ENCODE peak calls at places on chromosome 11, in six cellular contexts. W is NCI-H748 treated with DMSO at 0.1 percent for 48 hours, X is PC-3, Y is fibroblast of gingiva, A is Calu3, G is T-helper 2 cell. H is an unnamed sample.
A peak's percentile ranks its signal among the peaks of the same experiment; 100 is the strongest.

GRCh38 chr11:33620423-33621120 is 80.1 kb downstream of the C11orf91 start:
- DNase-seq in X (peak; percentile 28), Y (peak; percentile 27), G (no peak), A (no peak), W (no peak), H (no peak)

GRCh38 chr11:134596404-134596803 is 184.4 kb upstream of the B3GAT1 start:
- DNase-seq in A (no peak), W (no peak), X (no peak), G (no peak), Y (no peak), H (no peak)

GRCh38 chr11:57667065-57667714 is 724 bp upstream of the ZDHHC5 start:
- DNase-seq in G (peak; percentile 83), A (peak; percentile 94), Y (peak; percentile 100), X (peak; percentile 98), W (peak; percentile 97), H (peak; percentile 96)

GRCh38 chr11:17273668-17274321 is 2.7 kb upstream of the NUCB2 start:
- DNase-seq in A (no peak), Y (no peak), G (no peak), W (no peak), X (no peak), H (no peak)

GRCh38 chr11:8566613-8567210 is 27.3 kb downstream of the STK33 start:
- DNase-seq in Y (peak; percentile 27), X (peak; percentile 84), A (no peak), G (no peak), W (peak; percentile 41), H (peak; percentile 23)

GRCh38 chr11:79369094-79369493 is 71.7 kb downstream of the TENM4 start:
- DNase-seq in Y (no peak), X (no peak), G (no peak), A (no peak), W (no peak), H (no peak)

GRCh38 chr11:110526323-110526722 is 96.6 kb downstream of the FDX1 start:
- DNase-seq in G (no peak), X (no peak), W (no peak), Y (no peak), A (no peak), H (no peak)

GRCh38 chr11:112215621-112216020 is 10.6 kb upstream of the PTS start:
- DNase-seq in A (no peak), X (no peak), W (no peak), Y (no peak), G (no peak), H (no peak)

GRCh38 chr11:43937434-43938411 is 4.7 kb upstream of the C11orf96 start:
- DNase-seq in A (no peak), Y (no peak), X (peak; percentile 63), W (no peak), G (no peak), H (no peak)

GRCh38 chr11:104823638-104824037 is 74.6 kb downstream of the CASP12 start:
- DNase-seq in A (no peak), Y (no peak), X (no peak), G (no peak), W (no peak), H (no peak)

GRCh38 chr11:68398870-68399865 is 61.4 kb upstream of the PPP6R3 start:
- DNase-seq in X (no peak), A (no peak), W (no peak), G (no peak), Y (no peak), H (no peak)

GRCh38 chr11:65113361-65113756 is 1.7 kb downstream of the TM7SF2 start:
- DNase-seq in W (no peak), X (peak; percentile 39), Y (no peak), G (no peak), A (no peak), H (no peak)

GRCh38 chr11:45079943-45080719 is 66.3 kb upstream of the PRDM11 start:
- DNase-seq in G (no peak), W (no peak), Y (no peak), X (no peak), A (no peak), H (no peak)

GRCh38 chr11:46120361-46120710 is 918 bp downstream of the PHF21A start:
- DNase-seq in W (no peak), G (no peak), A (no peak), X (no peak), Y (no peak), H (no peak)

GRCh38 chr11:44509291-44509690 is 56.2 kb upstream of the CD82 start:
- DNase-seq in W (no peak), X (no peak), G (no peak), A (no peak), Y (no peak), H (no peak)

GRCh38 chr11:14318581-14318981 is 40.4 kb downstream of the RRAS2 start:
- DNase-seq in X (peak; percentile 64), Y (no peak), W (no peak), A (no peak), G (no peak), H (no peak)

GRCh38 chr11:36215688-36216050 is 73.6 kb downstream of the COMMD9 start:
- DNase-seq in G (no peak), A (no peak), X (no peak), Y (no peak), W (no peak), H (no peak)

GRCh38 chr11:96543177-96543576 is 153.4 kb downstream of the JRKL start:
- DNase-seq in G (no peak), X (peak; percentile 1), A (no peak), Y (no peak), W (no peak), H (no peak)